ENCODE peak calls at places on chromosome 20, in four cellular contexts. U, S, X and B are unnamed samples.

GRCh38 chr20:1391640-1392442 is 1.0 kb downstream of the FKBP1A start:
- DNase-seq in U (peak), S (peak), X (peak), B (no peak)

GRCh38 chr20:24633026-24633425 is 163.6 kb downstream of the SYNDIG1 start:
- DNase-seq in U (peak), S (no peak), X (no peak), B (no peak)

GRCh38 chr20:48718914-48719578 is 108.8 kb downstream of the PREX1 start:
- DNase-seq in U (no peak), S (no peak), X (peak), B (no peak)

GRCh38 chr20:36155991-36156390 is 1.5 kb downstream of the EPB41L1 start:
- DNase-seq in U (no peak), S (no peak), X (no peak), B (no peak)

GRCh38 chr20:44104807-44105517 is 82.0 kb downstream of the JPH2 start:
- DNase-seq in U (no peak), S (peak), X (no peak), B (no peak)

GRCh38 chr20:59673998-59674445 is 69.7 kb downstream of the PHACTR3 start:
- DNase-seq in U (no peak), S (no peak), X (no peak), B (no peak)

GRCh38 chr20:39044501-39044900 is 82.4 kb downstream of the DHX35 start:
- DNase-seq in U (no peak), S (no peak), X (no peak), B (no peak)

GRCh38 chr20:23361108-23361650 is 803 bp upstream of the GZF1 start:
- DNase-seq in U (no peak), S (peak), X (peak), B (no peak)

GRCh38 chr20:41183391-41183790 is 46.0 kb downstream of the PLCG1 start:
- DNase-seq in U (no peak), S (no peak), X (no peak), B (no peak)

GRCh38 chr20:54172856-54173652 is 732 bp downstream of the CYP24A1 start:
- DNase-seq in U (peak), S (peak), X (no peak), B (peak)

GRCh38 chr20:34127787-34128186 is 15.7 kb upstream of the EIF2S2 start:
- DNase-seq in U (no peak), S (no peak), X (no peak), B (no peak)

GRCh38 chr20:17659801-17660200 is 22.2 kb downstream of the RRBP1 start:
- DNase-seq in U (no peak), S (no peak), X (no peak), B (no peak)
- TF ChIP-seq CTCF in U (peak), S (no peak), X (no peak), B (peak)

GRCh38 chr20:13535627-13536026 is 103.1 kb downstream of the TASP1 start:
- DNase-seq in U (no peak), S (no peak), X (no peak), B (no peak)
- TF ChIP-seq CTCF in U (no peak), S (no peak), X (no peak), B (no peak)

GRCh38 chr20:56616704-56617103 is 12.4 kb upstream of the TFAP2C start:
- DNase-seq in U (no peak), S (no peak), X (no peak), B (no peak)
- TF ChIP-seq CTCF in U (no peak), S (no peak), X (no peak), B (no peak)

GRCh38 chr20:62901891-62902290 is 24.4 kb downstream of the DIDO1 start:
- DNase-seq in U (no peak), S (no peak), X (no peak), B (no peak)

GRCh38 chr20:62899633-62900051 is 26.7 kb downstream of the DIDO1 start:
- DNase-seq in U (no peak), S (no peak), X (no peak), B (no peak)

GRCh38 chr20:62900052-62900691 is 26.1 kb downstream of the DIDO1 start:
- DNase-seq in U (peak), S (peak), X (peak), B (peak)

GRCh38 chr20:62898970-62899632 is 27.2 kb downstream of the DIDO1 start:
- DNase-seq in U (no peak), S (no peak), X (peak), B (no peak)

GRCh38 chr20:62900692-62901584 is 25.4 kb downstream of the DIDO1 start:
- DNase-seq in U (no peak), S (no peak), X (peak), B (no peak)
- TF ChIP-seq CTCF in U (no peak), S (no peak), X (peak), B (no peak)